ENCODE peak calls at places on chromosomes 4 and X, in five cellular contexts. E, W, R, G and S are unnamed samples.
A peak's percentile ranks its signal among the peaks of the same experiment; 100 is the strongest.

GRCh38 chrX:119325456-119325855 is 73.7 kb upstream of the SLC25A43 start:
- DNase-seq in E (no peak), W (no peak), R (no peak), G (no peak), S (no peak)

GRCh38 chr4:34043131-34043530 is 2201.2 kb downstream of the ARAP2 start:
- DNase-seq in E (no peak), W (no peak), R (no peak), G (no peak), S (no peak)

GRCh38 chr4:164509951-164510350 is 244.0 kb upstream of the SMIM31 start:
- DNase-seq in E (no peak), W (peak; percentile 3), R (no peak), G (peak; percentile 61), S (no peak)

GRCh38 chr4:173424899-173425805 is 26.2 kb upstream of the SCRG1 start:
- DNase-seq in E (no peak), W (no peak), R (no peak), G (no peak), S (no peak)

GRCh38 chr4:109764376-109764775 is 34.5 kb upstream of the PLA2G12A start:
- DNase-seq in E (no peak), W (no peak), R (no peak), G (no peak), S (no peak)

GRCh38 chr4:66639361-66639760 is 905.9 kb downstream of the CENPC start:
- DNase-seq in E (no peak), W (no peak), R (no peak), G (no peak), S (no peak)

GRCh38 chr4:81919238-81919637 is 447.5 kb upstream of the RASGEF1B start:
- DNase-seq in E (peak; percentile 71), W (no peak), R (no peak), G (peak; percentile 20), S (no peak)

GRCh38 chr4:109658871-109659410 is 44.3 kb downstream of the CASP6 start:
- DNase-seq in E (no peak), W (no peak), R (no peak), G (no peak), S (no peak)

GRCh38 chr4:56757270-56757746 is 64.2 kb downstream of the SPINK2 start:
- DNase-seq in E (peak; percentile 68), W (no peak), R (no peak), G (no peak), S (peak; percentile 31)